ENCODE peak calls at places on chromosomes 12 and 14, in nine cellular contexts. H is NCI-H510A treated with DMSO at 0.1 percent for 48 hours, D is fibroblast of pulmonary artery, E is osteoblast, M is GOT3, L is progenitor cell of endocrine pancreas, P is brain microvascular endothelial cell, G is pulmonary artery endothelial cell, X is DMS 273 treated with DMSO at 0.1 percent for 48 hours. A is an unnamed sample.

GRCh38 chr12:108046633-108047032 is 82.5 kb upstream of the WSCD2 start:
- DNase-seq in M (no peak), G (no peak), E (no peak), H (no peak), L (no peak), P (no peak), D (no peak), X (no peak), A (no peak)

GRCh38 chr14:73613046-73613383 is 698 bp downstream of the ACOT6 start:
- DNase-seq in X (no peak), L (no peak), E (peak; percentile 51), M (no peak), H (no peak), D (no peak), P (no peak), G (no peak), A (no peak)

GRCh38 chr12:116346751-116347150 is 69.3 kb upstream of the MED13L start:
- DNase-seq in P (peak; percentile 76), G (peak; percentile 67), X (no peak), L (no peak), E (peak; percentile 93), H (no peak), M (no peak), D (peak; percentile 91), A (no peak)

GRCh38 chr14:102999227-102999895 is 58.0 kb downstream of the CDC42BPB start:
- DNase-seq in E (peak; percentile 97), H (no peak), G (no peak), D (no peak), P (no peak), M (no peak), L (no peak), X (no peak), A (no peak)

GRCh38 chr12:15152456-15152855 is 68.8 kb downstream of the RERG start:
- DNase-seq in X (no peak), H (no peak), G (no peak), P (no peak), M (no peak), L (no peak), E (no peak), D (peak; percentile 36), A (no peak)

GRCh38 chr12:18549598-18549997 is 188.2 kb downstream of the PLCZ1 start:
- DNase-seq in L (no peak), M (no peak), E (no peak), X (no peak), P (no peak), D (no peak), H (no peak), G (no peak), A (no peak)

GRCh38 chr12:55743967-55744931 is 1.3 kb downstream of the GDF11 start:
- DNase-seq in E (peak; percentile 81), M (no peak), P (no peak), X (no peak), D (no peak), G (no peak), L (no peak), H (peak; percentile 9), A (no peak)

GRCh38 chr12:104682790-104683279 is 226.1 kb downstream of the CHST11 start:
- DNase-seq in X (no peak), P (no peak), D (no peak), M (no peak), H (no peak), E (no peak), L (no peak), G (no peak), A (no peak)

GRCh38 chr12:85831327-85831990 is 4.8 kb downstream of the RASSF9 start:
- DNase-seq in E (no peak), H (no peak), D (no peak), M (no peak), P (no peak), L (no peak), X (no peak), G (no peak), A (no peak)

A was measured in heart right ventricle.